ENCODE peak calls at places on chromosomes 5 and 9, in ten cellular contexts. H is CD8-positive, alpha-beta memory T cell; F is right cardiac atrium; N is thyroid gland; Z is SJSA1; V is aorta; G is neuronal stem cell; P is sigmoid colon; U is neural progenitor cell; Q is body of pancreas. Y is an unnamed sample.
A peak's percentile ranks its signal among the peaks of the same experiment; 100 is the strongest.

GRCh38 chr9:132049900-132050299 is 29.8 kb downstream of the MED27 start:
- DNase-seq in H (no peak), F (no peak), N (no peak), Z (no peak), V (no peak), G (no peak), P (no peak), U (no peak), Q (no peak), Y (no peak)

GRCh38 chr9:121987312-121987711 is 105.8 kb downstream of the TTLL11 start:
- DNase-seq in H (no peak), F (no peak), N (peak; percentile 82), Z (no peak), V (no peak), G (no peak), P (no peak), U (no peak), Q (no peak), Y (no peak)

GRCh38 chr5:150377964-150378694 is 20.6 kb downstream of the TCOF1 start:
- DNase-seq in H (no peak), F (no peak), N (no peak), Z (peak; percentile 95), V (no peak), G (no peak), P (no peak), U (no peak), Q (no peak), Y (no peak)

GRCh38 chr5:164191240-164191639 is 685.8 kb downstream of the MAT2B start:
- DNase-seq in H (no peak), F (peak; percentile 41), N (peak; percentile 63), Z (no peak), V (no peak), G (no peak), P (no peak), U (no peak), Q (peak; percentile 27), Y (no peak)

GRCh38 chr9:18263367-18263766 is 210.6 kb upstream of the ADAMTSL1 start:
- DNase-seq in H (no peak), F (no peak), N (no peak), Z (no peak), V (no peak), G (no peak), P (no peak), U (no peak), Q (no peak), Y (no peak)

GRCh38 chr5:82287625-82288024 is 9.5 kb upstream of the RPS23 start:
- DNase-seq in H (no peak), F (no peak), N (no peak), Z (no peak), V (no peak), G (no peak), P (no peak), U (no peak), Q (no peak), Y (no peak)

GRCh38 chr9:121499427-121500164 is at the start of gene GGTA1:
- DNase-seq in H (no peak), F (peak; percentile 91), N (peak; percentile 60), Z (no peak), V (peak; percentile 83), G (peak; percentile 54), P (peak; percentile 80), U (peak; percentile 84), Q (peak; percentile 48), Y (no peak)

GRCh38 chr5:78669331-78669730 is 20.8 kb upstream of the LHFPL2 start:
- DNase-seq in H (no peak), F (no peak), N (no peak), Z (no peak), V (no peak), G (no peak), P (no peak), U (no peak), Q (no peak), Y (no peak)

GRCh38 chr5:19880859-19881436 is 107.1 kb downstream of the CDH18 start:
- DNase-seq in H (no peak), F (no peak), N (no peak), Z (no peak), V (no peak), G (no peak), P (no peak), U (peak; percentile 53), Q (no peak), Y (no peak)

GRCh38 chr5:138564242-138564641 is 11.0 kb downstream of the HSPA9 start:
- DNase-seq in H (no peak), F (no peak), N (no peak), Z (no peak), V (no peak), G (no peak), P (no peak), U (no peak), Q (no peak), Y (no peak)

DNA sequence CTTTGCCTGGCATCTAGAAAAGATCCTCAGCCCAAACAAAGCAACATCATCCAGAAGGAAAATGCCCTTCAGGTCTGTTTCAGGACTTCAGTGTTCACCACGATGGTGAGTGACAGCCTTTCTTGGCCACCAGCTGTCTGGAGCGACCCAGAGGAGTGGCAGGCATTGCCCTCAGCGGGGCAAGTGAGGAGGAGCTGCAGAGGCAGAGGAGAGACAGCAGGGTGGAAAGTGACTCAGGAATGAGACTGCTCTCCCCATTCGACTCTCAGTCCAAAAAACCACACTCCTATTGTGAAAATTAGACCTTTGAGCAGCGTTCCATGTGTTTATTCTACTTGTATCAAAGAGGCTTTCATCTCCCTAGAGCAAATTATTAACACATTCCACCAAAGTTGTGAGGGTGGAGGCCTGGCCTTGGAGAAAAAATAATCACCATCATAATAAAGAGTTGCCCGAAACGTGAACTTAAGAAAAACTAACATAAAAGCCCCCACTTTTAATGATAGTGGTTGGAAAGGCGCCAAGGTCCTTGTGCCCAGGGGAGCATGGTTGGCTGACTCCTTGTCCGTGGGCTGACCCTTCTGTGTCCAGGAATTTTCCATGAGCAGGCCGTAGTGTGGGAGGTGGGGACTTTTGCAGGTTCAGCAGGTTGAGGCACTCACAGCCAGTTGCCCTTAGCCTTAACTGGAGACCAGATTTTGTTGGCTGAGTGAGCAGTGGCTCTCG is 125.7 kb upstream of the ANKRD55 start:
- DNase-seq in H (no peak), F (peak; percentile 65), N (peak; percentile 95), Z (no peak), V (peak; percentile 52), G (no peak), P (no peak), U (no peak), Q (peak; percentile 77), Y (no peak)
- H3K27ac ChIP-seq in H (no peak overlapping the region), F (peak overlapping the region; percentile 26), N (peak overlapping the region; percentile 65), Z (no peak overlapping the region), V (peak overlapping the region; percentile 28), G (no peak overlapping the region), P (peak overlapping the region; percentile 23), U (no peak overlapping the region), Q (peak overlapping the region; percentile 78), Y (no peak overlapping the region)

GRCh38 chr5:531101-531748 is 7.0 kb upstream of the SLC9A3 start:
- DNase-seq in H (no peak), F (peak; percentile 38), N (peak; percentile 88), Z (no peak), V (peak; percentile 42), G (no peak), P (no peak), U (peak; percentile 38), Q (no peak), Y (no peak)
- H3K27ac ChIP-seq in H (no peak overlapping the region), F (no peak overlapping the region), N (no peak overlapping the region), Z (no peak overlapping the region), V (no peak overlapping the region), G (no peak overlapping the region), P (no peak overlapping the region), U (no peak overlapping the region), Q (no peak overlapping the region), Y (no peak overlapping the region)

GRCh38 chr5:131774652-131775367 is 22.0 kb downstream of the FNIP1 start:
- DNase-seq in H (no peak), F (no peak), N (no peak), Z (no peak), V (no peak), G (no peak), P (no peak), U (no peak), Q (no peak), Y (no peak)
- H3K27ac ChIP-seq in H (no peak overlapping the region), F (no peak overlapping the region), N (no peak overlapping the region), Z (no peak overlapping the region), V (no peak overlapping the region), G (no peak overlapping the region), P (no peak overlapping the region), U (no peak overlapping the region), Q (peak overlapping the region; percentile 82), Y (no peak overlapping the region)

GRCh38 chr5:93601433-93602175 is 18.6 kb downstream of the NR2F1 start:
- DNase-seq in H (no peak), F (no peak), N (no peak), Z (no peak), V (no peak), G (no peak), P (no peak), U (peak; percentile 17), Q (no peak), Y (no peak)

GRCh38 chr5:93599427-93600146 is 16.6 kb downstream of the NR2F1 start:
- DNase-seq in H (no peak), F (no peak), N (no peak), Z (no peak), V (no peak), G (no peak), P (no peak), U (peak; percentile 81), Q (no peak), Y (no peak)

GRCh38 chr5:93602261-93603149 is 19.5 kb downstream of the NR2F1 start:
- DNase-seq in H (no peak), F (peak; percentile 61), N (no peak), Z (no peak), V (no peak), G (no peak), P (no peak), U (peak; percentile 80), Q (no peak), Y (no peak)

GRCh38 chr5:93600409-93601052 is 17.5 kb downstream of the NR2F1 start:
- DNase-seq in H (no peak), F (no peak), N (no peak), Z (no peak), V (no peak), G (no peak), P (no peak), U (peak; percentile 27), Q (no peak), Y (no peak)

GRCh38 chr5:93601053-93601429 is 18.0 kb downstream of the NR2F1 start:
- DNase-seq in H (no peak), F (no peak), N (no peak), Z (no peak), V (no peak), G (no peak), P (no peak), U (peak; percentile 2), Q (no peak), Y (no peak)
- H3K27ac ChIP-seq in H (no peak overlapping the region), F (no peak overlapping the region), N (no peak overlapping the region), Z (no peak overlapping the region), V (no peak overlapping the region), G (no peak overlapping the region), P (peak overlapping the region; percentile 80), U (no peak overlapping the region), Q (no peak overlapping the region), Y (no peak overlapping the region)

GRCh38 chr5:174073088-174073487 is 27.6 kb downstream of the NSG2 start:
- DNase-seq in H (no peak), F (no peak), N (no peak), Z (no peak), V (no peak), G (no peak), P (no peak), U (no peak), Q (no peak), Y (no peak)
- H3K27ac ChIP-seq in H (no peak overlapping the region), F (no peak overlapping the region), N (no peak overlapping the region), Z (no peak overlapping the region), V (no peak overlapping the region), G (no peak overlapping the region), P (no peak overlapping the region), U (no peak overlapping the region), Q (no peak overlapping the region), Y (no peak overlapping the region)